ENCODE peak calls at places on chromosome 12, in six cellular contexts. M is HCT116, D is SK-N-SH, G is PC-3, S is GM23248, U is MM.1S. X is an unnamed sample. For H3K4me1, the result is how much of the 10 kb centered on the place peaks cover.

GRCh38 chr12:76462668-76463224 is 96.8 kb downstream of the OSBPL8 start:
- DNase-seq in U (no peak), M (no peak), S (no peak), G (no peak), D (no peak), X (no peak)

GRCh38 chr12:40714636-40715035 is 22.4 kb downstream of the CNTN1 start:
- DNase-seq in G (no peak), M (no peak), S (no peak), D (no peak), U (no peak), X (no peak)

GRCh38 chr12:46983393-46983793 is 96.0 kb upstream of the PCED1B start:
- DNase-seq in D (no peak), S (no peak), G (no peak), U (no peak), M (no peak), X (no peak)

GRCh38 chr12:84924956-84925355 is 12.4 kb upstream of the SLC6A15 start:
- DNase-seq in U (no peak), S (peak), D (no peak), M (no peak), G (peak), X (no peak)

GRCh38 chr12:49706351-49707126 is 666 bp downstream of the FMNL3 start:
- DNase-seq in G (no peak), S (peak), M (no peak), U (no peak), D (peak), X (peak)

GRCh38 chr12:78680596-78680995 is 184.0 kb upstream of the SYT1 start:
- DNase-seq in U (no peak), M (no peak), G (no peak), D (no peak), S (no peak), X (peak)

GRCh38 chr12:80714846-80715245 is 1.9 kb upstream of the MYF5 start:
- DNase-seq in S (no peak), U (no peak), D (no peak), G (no peak), M (no peak), X (no peak)

GRCh38 chr12:52953181-52953841 is 4.4 kb downstream of the KRT18 start:
- DNase-seq in D (no peak), S (no peak), G (no peak), U (no peak), M (no peak), X (no peak)

GRCh38 chr12:64566882-64567517 is 43.3 kb upstream of the RASSF3 start:
- DNase-seq in U (no peak), D (no peak), G (no peak), M (no peak), S (no peak), X (peak)

GRCh38 chr12:32705783-32706182 is 26.7 kb downstream of the DNM1L start:
- DNase-seq in M (no peak), G (no peak), S (no peak), D (no peak), U (no peak), X (no peak)

GRCh38 chr12:5292651-5293050 is 139.3 kb upstream of the NTF3 start:
- DNase-seq in G (no peak), U (no peak), S (no peak), D (no peak), M (no peak), X (no peak)

GRCh38 chr12:96392397-96392796 is 7.8 kb downstream of the CDK17 start:
- DNase-seq in G (no peak), D (no peak), U (no peak), S (no peak), M (no peak), X (no peak)

GRCh38 chr12:96383371-96383770 is 16.9 kb downstream of the CDK17 start:
- DNase-seq in S (no peak), G (no peak), U (no peak), D (no peak), M (no peak), X (no peak)

GRCh38 chr12:96386794-96387193 is 13.4 kb downstream of the CDK17 start:
- DNase-seq in D (no peak), G (no peak), S (no peak), M (no peak), U (no peak), X (no peak)

GRCh38 chr12:96383991-96384390 is 16.2 kb downstream of the CDK17 start:
- DNase-seq in S (peak), G (no peak), D (no peak), M (no peak), U (no peak), X (no peak)

DNA sequence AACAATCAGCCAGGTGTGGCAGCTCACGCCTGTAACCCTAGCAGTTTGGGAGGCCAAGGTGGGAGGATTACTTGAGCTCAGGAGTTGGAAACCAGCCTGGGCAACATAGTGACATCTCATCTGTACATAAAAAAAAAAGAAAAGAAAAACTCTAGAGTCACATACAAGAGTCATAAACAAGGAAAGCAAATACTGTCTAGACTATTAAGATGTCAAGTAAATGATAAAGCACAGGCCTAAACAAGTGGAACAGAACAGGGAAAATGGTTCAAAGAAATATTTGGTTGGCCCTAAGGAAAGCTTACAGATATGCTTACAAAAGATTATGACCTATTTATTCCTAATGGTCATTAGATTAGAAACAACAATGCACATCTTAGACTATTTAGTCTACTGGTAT is 12.3 kb downstream of the CDK17 start:
- DNase-seq in D (no peak), G (no peak), M (no peak), S (no peak), U (no peak), X (no peak)
- H3K4me1 ChIP-seq in D (under half), G (under half), M (under half), S (under half), U (under half), X (under half)

GRCh38 chr12:70255311-70255710 is 12.1 kb downstream of the CNOT2 start:
- DNase-seq in G (no peak), D (no peak), U (no peak), S (peak), M (no peak), X (no peak)

GRCh38 chr12:70254225-70254624 is 11.0 kb downstream of the CNOT2 start:
- DNase-seq in G (no peak), M (no peak), D (no peak), S (no peak), U (no peak), X (no peak)

GRCh38 chr12:70252832-70253231 is 9.6 kb downstream of the CNOT2 start:
- DNase-seq in D (no peak), U (no peak), G (no peak), M (no peak), S (no peak), X (no peak)

GRCh38 chr12:70251226-70251625 is 8.0 kb downstream of the CNOT2 start:
- DNase-seq in D (no peak), U (no peak), M (no peak), S (no peak), G (no peak), X (no peak)

GRCh38 chr12:70254846-70255245 is 11.6 kb downstream of the CNOT2 start:
- DNase-seq in S (no peak), G (no peak), M (no peak), U (no peak), D (no peak), X (no peak)
- H3K9ac ChIP-seq in S (peak), G (no peak), M (no peak), U (no peak), D (peak), X (no peak)

DNA sequence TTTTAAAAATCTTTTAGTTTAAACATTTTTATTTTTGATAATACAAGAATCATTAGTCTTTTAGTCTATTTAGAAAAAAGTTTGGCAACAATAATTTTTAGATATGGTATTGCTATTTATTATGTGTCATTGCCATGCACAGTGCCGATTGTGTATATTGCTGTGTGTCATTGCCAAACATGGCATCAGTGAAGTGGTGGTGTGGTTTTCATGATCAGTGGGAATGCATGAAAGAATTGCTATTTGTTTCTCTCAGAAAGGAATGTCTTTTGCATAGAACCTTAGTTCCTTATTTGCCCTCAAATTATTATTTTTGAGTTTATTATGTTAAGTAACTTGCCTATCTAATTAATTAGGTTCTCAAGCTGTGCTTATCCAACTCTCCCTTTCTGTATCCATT is 397.5 kb upstream of the PDE3A start:
- DNase-seq in M (no peak), G (no peak), D (no peak), U (no peak), S (peak), X (no peak)
- TF ChIP-seq EZH2phosphoT487 in M (no peak), G (no peak), D (no peak), U (no peak), S (no peak), X (no peak)

GRCh38 chr12:108815875-108816594 is 41.3 kb downstream of the SSH1 start:
- DNase-seq in S (peak), U (no peak), G (no peak), M (no peak), D (no peak), X (no peak)

GRCh38 chr12:108816652-108817335 is 40.6 kb downstream of the SSH1 start:
- DNase-seq in G (no peak), U (no peak), S (peak), M (no peak), D (no peak), X (no peak)

GRCh38 chr12:108815369-108815768 is 42.0 kb downstream of the SSH1 start:
- DNase-seq in M (no peak), D (no peak), S (peak), G (no peak), U (no peak), X (no peak)

GRCh38 chr12:108819920-108820699 is 37.3 kb downstream of the SSH1 start:
- DNase-seq in M (no peak), D (no peak), S (no peak), U (no peak), G (no peak), X (no peak)

DNA sequence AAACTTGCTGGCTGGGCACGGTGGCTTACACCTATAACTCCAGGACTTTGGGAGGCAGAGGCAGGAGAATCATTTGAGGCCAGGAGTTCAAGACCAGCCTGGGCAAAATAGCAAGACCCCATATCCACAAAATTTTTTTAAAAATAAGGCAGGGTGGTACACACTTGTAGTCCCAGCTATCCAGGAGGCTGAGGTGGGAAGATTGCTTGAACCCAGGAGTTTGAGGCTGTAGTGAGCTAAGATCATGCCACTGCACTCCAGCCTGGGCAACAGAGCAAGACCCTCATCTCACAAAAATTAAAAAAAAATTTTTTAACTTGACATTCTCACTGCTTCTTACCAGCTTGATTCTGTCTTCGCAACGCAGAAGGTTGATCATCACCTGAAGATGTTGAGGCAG is 39.5 kb downstream of the SSH1 start:
- DNase-seq in S (no peak), U (no peak), G (no peak), M (no peak), D (no peak), X (no peak)
- H3K4me1 ChIP-seq in S (under half), U (under half), G (under half), M (under half), D (under half), X (under half)

GRCh38 chr12:106136263-106136662 is 2.5 kb downstream of the NUAK1 start:
- DNase-seq in U (peak), M (peak), D (peak), S (peak), G (peak), X (peak)
- H3K9ac ChIP-seq in U (peak), M (no peak), D (peak), S (peak), G (peak), X (no peak)

DNA sequence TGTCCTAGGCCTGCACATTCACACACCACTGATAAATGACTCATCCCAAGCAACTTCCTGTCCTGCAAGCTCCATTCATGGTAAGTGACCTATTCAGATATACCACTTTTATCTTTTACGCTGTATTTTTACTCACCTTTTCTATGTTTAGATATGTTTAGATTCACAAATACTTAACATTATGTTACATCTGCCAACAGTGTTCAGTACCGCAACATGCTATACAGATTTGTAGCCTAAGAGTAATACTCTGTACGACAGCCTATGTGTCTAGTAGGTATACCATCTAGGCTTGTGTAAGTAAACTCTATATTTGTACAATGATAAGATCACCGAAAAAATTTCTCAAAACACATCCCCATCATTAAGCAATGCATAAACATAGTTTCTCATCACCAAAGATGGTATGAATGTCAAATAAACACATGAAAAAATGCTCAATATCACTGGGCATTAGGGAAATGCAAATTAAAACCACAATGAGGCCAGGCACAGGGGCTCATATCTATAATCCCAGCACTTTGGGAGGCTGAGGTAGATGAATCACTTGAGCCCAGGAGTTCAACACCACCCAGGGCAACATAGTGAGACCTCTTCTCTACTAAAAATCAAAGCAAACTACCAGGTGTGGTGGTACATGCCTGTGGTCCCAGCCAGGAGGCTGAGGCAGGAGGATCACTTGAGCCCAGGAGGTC is 20.7 kb downstream of the ATXN2 start:
- DNase-seq in U (no peak), G (peak), M (no peak), D (no peak), S (peak), X (no peak)
- TF ChIP-seq EZH2phosphoT487 in U (no peak), G (no peak), M (no peak), D (no peak), S (no peak), X (no peak)

DNA sequence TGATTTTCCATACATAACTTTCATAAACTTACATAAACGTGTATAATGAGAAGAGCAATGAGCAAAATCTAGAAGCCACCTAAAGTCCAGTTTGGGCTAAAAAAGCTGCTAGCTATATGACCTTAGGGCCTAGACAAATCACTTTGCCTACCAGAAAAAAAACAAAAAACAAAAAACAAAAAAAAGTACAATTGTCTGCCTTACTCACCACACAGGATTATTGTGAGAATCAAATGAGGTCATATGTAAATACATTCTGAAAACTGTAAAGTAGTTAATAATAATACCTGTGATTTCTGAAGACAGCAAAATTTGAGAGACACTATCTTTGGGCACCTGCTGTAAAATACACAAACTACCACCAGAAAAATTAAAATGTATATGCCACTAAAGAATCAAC is 4.2 kb downstream of the ATP2B1 start:
- DNase-seq in M (no peak), D (no peak), G (no peak), U (no peak), S (peak), X (no peak)
- H3K4me1 ChIP-seq in M (under half), D (under half), G (half or more), U (under half), S (under half), X (under half)

DNA sequence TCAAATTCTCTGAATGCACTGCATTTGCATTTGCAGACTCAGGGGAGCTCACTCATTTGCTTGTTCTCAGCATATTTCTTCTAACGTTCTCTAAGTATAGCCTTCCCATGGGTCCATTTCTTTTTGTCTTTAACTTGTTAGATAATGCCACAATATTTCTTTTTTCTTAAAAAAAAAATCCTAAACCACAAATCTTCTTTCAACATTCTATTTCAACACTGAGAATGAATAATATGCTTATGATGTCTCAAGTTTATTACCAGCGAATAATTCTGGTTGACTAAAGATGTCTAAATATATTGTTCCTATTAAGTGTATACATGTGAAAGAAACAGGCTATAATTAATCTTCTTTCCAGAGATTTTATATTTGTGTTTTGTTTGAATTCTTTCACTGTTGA is 200.3 kb downstream of the ANO6 start:
- DNase-seq in G (no peak), U (no peak), M (no peak), S (peak), D (no peak), X (no peak)
- H3K9ac ChIP-seq in G (peak), U (no peak), M (no peak), S (peak), D (no peak), X (no peak)

GRCh38 chr12:132658149-132658905 is 28.8 kb downstream of the POLE start:
- DNase-seq in M (no peak), S (no peak), D (no peak), U (no peak), G (no peak), X (no peak)
- TF ChIP-seq EZH2phosphoT487 in M (no peak), S (no peak), D (no peak), U (no peak), G (no peak), X (no peak)